ENCODE peak calls at places on chromosomes 13 and 19, in ten cellular contexts. V is MCF 10A, O is fibroblast of lung, D is dermis blood vessel endothelial cell, E is left colon, F is HCT116, C is skeletal muscle cell, J is GM12865, B is HT1080, H is EL. G is an unnamed sample.

GRCh38 chr19:49932731-49933131 is 3.4 kb upstream of the NUP62 start:
- DNase-seq in E (no peak), C (no peak), D (no peak), O (no peak), F (no peak), V (no peak), H (no peak), B (no peak), J (no peak), G (no peak)

GRCh38 chr19:16585808-16586476 is 13.7 kb upstream of the SLC35E1 start:
- DNase-seq in J (peak), D (no peak), B (no peak), F (no peak), H (peak), E (peak), O (no peak), V (no peak), C (no peak), G (no peak)

GRCh38 chr13:65789815-65790214 is 1440.3 kb downstream of the PCDH9 start:
- DNase-seq in F (no peak), C (peak), H (no peak), J (no peak), B (peak), O (peak), E (no peak), V (peak), D (no peak), G (no peak)

GRCh38 chr13:26616126-26616525 is 58.6 kb downstream of the WASF3 start:
- DNase-seq in C (no peak), D (no peak), V (peak), H (peak), F (no peak), J (no peak), B (peak), E (no peak), O (peak), G (no peak)

GRCh38 chr13:26601669-26602068 is 44.2 kb downstream of the WASF3 start:
- DNase-seq in B (peak), E (no peak), D (peak), C (no peak), F (no peak), O (peak), J (peak), H (peak), V (peak), G (no peak)

GRCh38 chr19:53768401-53768800 is 55.7 kb downstream of the NLRP12 start:
- DNase-seq in H (no peak), J (no peak), F (no peak), B (no peak), E (no peak), V (no peak), D (no peak), C (no peak), O (no peak), G (no peak)

GRCh38 chr13:27617801-27618411 is 2.4 kb downstream of the LNX2 start:
- DNase-seq in D (no peak), O (no peak), J (no peak), F (no peak), B (no peak), E (no peak), H (no peak), C (no peak), V (peak), G (no peak)

GRCh38 chr19:29715695-29716581 is 877 bp upstream of the C19orf12 start:
- DNase-seq in H (peak), E (peak), F (no peak), V (peak), O (peak), C (no peak), B (peak), D (no peak), J (peak), G (no peak)

GRCh38 chr19:7386308-7386707 is 37.6 kb downstream of the ARHGEF18 start:
- DNase-seq in B (no peak), C (no peak), E (no peak), F (no peak), O (no peak), H (no peak), D (peak), V (peak), J (peak), G (no peak)

GRCh38 chr13:66926851-66927524 is 303.1 kb downstream of the PCDH9 start:
- DNase-seq in H (peak), V (peak), O (no peak), F (no peak), B (peak), E (no peak), C (no peak), D (no peak), J (no peak), G (no peak)

GRCh38 chr19:13978306-13978705 is 26.0 kb downstream of the DCAF15 start:
- DNase-seq in D (peak), B (no peak), V (no peak), E (peak), O (peak), H (no peak), F (no peak), C (no peak), J (no peak), G (peak)